ENCODE peak calls at places on chromosome 20, in eight cellular contexts. F is ovary, P is HCT116, G is lower lobe of right lung, L is endodermal cell, O is transverse colon, H is upper lobe of right lung, Z is colonic mucosa. B is an unnamed sample.

GRCh38 chr20:10651227-10651990 is 22.4 kb downstream of the JAG1 start:
- DNase-seq in F (no peak), P (no peak), G (no peak), L (no peak), O (no peak), H (no peak), Z (no peak), B (no peak)

GRCh38 chr20:10922941-10923340 is 249.1 kb upstream of the JAG1 start:
- DNase-seq in F (no peak), P (no peak), G (no peak), L (no peak), O (no peak), H (no peak), Z (no peak), B (no peak)

GRCh38 chr20:47438464-47439381 is 63.0 kb upstream of the NCOA3 start:
- DNase-seq in F (no peak), P (peak; percentile 33), G (no peak), L (no peak), O (peak; percentile 30), H (no peak), Z (no peak), B (no peak)

GRCh38 chr20:39042279-39043150 is 80.4 kb downstream of the DHX35 start:
- DNase-seq in F (no peak), P (no peak), G (no peak), L (no peak), O (no peak), H (no peak), Z (no peak), B (no peak)

GRCh38 chr20:38649275-38649891 is 47.8 kb downstream of the ARHGAP40 start:
- DNase-seq in F (no peak), P (no peak), G (no peak), L (peak; percentile 80), O (no peak), H (no peak), Z (no peak), B (no peak)

GRCh38 chr20:63858393-63859165 is 2.7 kb upstream of the ABHD16B start:
- DNase-seq in F (peak; percentile 70), P (no peak), G (no peak), L (peak; percentile 79), O (no peak), H (no peak), Z (peak; percentile 22), B (no peak)

GRCh38 chr20:42361402-42361801 is 743.2 kb upstream of the CHD6 start:
- DNase-seq in F (no peak), P (no peak), G (no peak), L (no peak), O (no peak), H (no peak), Z (no peak), B (no peak)

GRCh38 chr20:35652641-35653429 is 11.9 kb downstream of the CPNE1 start:
- DNase-seq in F (no peak), P (no peak), G (no peak), L (no peak), O (no peak), H (no peak), Z (no peak), B (no peak)

GRCh38 chr20:42406826-42407225 is 782.9 kb downstream of the PTPRT start:
- DNase-seq in F (no peak), P (no peak), G (no peak), L (no peak), O (no peak), H (no peak), Z (no peak), B (no peak)

GRCh38 chr20:45358282-45359068 is 4.5 kb upstream of the SYS1 start:
- DNase-seq in F (peak; percentile 93), P (no peak), G (peak; percentile 88), L (peak; percentile 45), O (peak; percentile 73), H (peak; percentile 88), Z (no peak), B (peak; percentile 88)

GRCh38 chr20:53611449-53611894 is 17.8 kb upstream of the ZNF217 start:
- DNase-seq in F (no peak), P (peak; percentile 78), G (no peak), L (peak; percentile 63), O (peak; percentile 37), H (no peak), Z (no peak), B (no peak)

GRCh38 chr20:53381568-53382262 is 211.9 kb downstream of the ZNF217 start:
- DNase-seq in F (no peak), P (no peak), G (no peak), L (no peak), O (no peak), H (no peak), Z (no peak), B (no peak)

GRCh38 chr20:48456361-48457184 is 371.2 kb downstream of the PREX1 start:
- DNase-seq in F (no peak), P (no peak), G (no peak), L (no peak), O (no peak), H (peak; percentile 23), Z (no peak), B (no peak)

GRCh38 chr20:15976047-15976731 is 597.1 kb downstream of the KIF16B start:
- DNase-seq in F (no peak), P (no peak), G (no peak), L (peak; percentile 86), O (no peak), H (no peak), Z (no peak), B (no peak)

GRCh38 chr20:60233006-60233405 is 274.8 kb downstream of the CDH26 start:
- DNase-seq in F (no peak), P (no peak), G (no peak), L (no peak), O (no peak), H (no peak), Z (no peak), B (no peak)

GRCh38 chr20:58239216-58239615 is 10.8 kb upstream of the ANKRD60 start:
- DNase-seq in F (no peak), P (no peak), G (no peak), L (no peak), O (no peak), H (no peak), Z (no peak), B (no peak)

GRCh38 chr20:5001174-5002076 is at the start of gene SLC23A2:
- DNase-seq in F (peak; percentile 41), P (no peak), G (peak; percentile 62), L (peak; percentile 79), O (peak; percentile 51), H (peak; percentile 79), Z (peak; percentile 34), B (peak; percentile 53)

GRCh38 chr20:17504326-17504897 is 26.8 kb downstream of the BFSP1 start:
- DNase-seq in F (no peak), P (no peak), G (no peak), L (peak; percentile 75), O (no peak), H (no peak), Z (peak; percentile 24), B (no peak)

GRCh38 chr20:23664954-23665353 is 23.9 kb downstream of the CST4 start:
- DNase-seq in F (no peak), P (no peak), G (no peak), L (peak; percentile 24), O (no peak), H (no peak), Z (no peak), B (no peak)

GRCh38 chr20:32333988-32334885 is 23.9 kb upstream of the ASXL1 start:
- DNase-seq in F (no peak), P (no peak), G (peak; percentile 87), L (no peak), O (peak; percentile 80), H (peak; percentile 92), Z (peak; percentile 70), B (no peak)

GRCh38 chr20:36929290-36929689 is 22.2 kb downstream of the SAMHD1 start:
- DNase-seq in F (no peak), P (no peak), G (no peak), L (peak; percentile 5), O (no peak), H (no peak), Z (no peak), B (no peak)

GRCh38 chr20:47665221-47665991 is 119.9 kb downstream of the SULF2 start:
- DNase-seq in F (no peak), P (no peak), G (no peak), L (no peak), O (no peak), H (peak; percentile 63), Z (no peak), B (no peak)

GRCh38 chr20:53718142-53718481 is 124.5 kb upstream of the ZNF217 start:
- DNase-seq in F (no peak), P (no peak), G (no peak), L (no peak), O (no peak), H (peak; percentile 17), Z (no peak), B (no peak)

GRCh38 chr20:2706688-2707352 is 14.2 kb downstream of the EBF4 start:
- DNase-seq in F (no peak), P (no peak), G (no peak), L (peak; percentile 42), O (no peak), H (no peak), Z (no peak), B (no peak)
- H3K4me1 ChIP-seq in F (no peaks in the 10 kb centered on the region), P (no peaks in the 10 kb centered on the region), G (no peaks in the 10 kb centered on the region), L (peaks cover 3% of the 10 kb centered on the region), O (no peaks in the 10 kb centered on the region), H (no peaks in the 10 kb centered on the region), Z (no peaks in the 10 kb centered on the region), B (no peaks in the 10 kb centered on the region)

GRCh38 chr20:25081065-25081729 is 744 bp downstream of the VSX1 start:
- DNase-seq in F (no peak), P (no peak), G (no peak), L (peak; percentile 93), O (no peak), H (no peak), Z (no peak), B (no peak)
- H3K4me3 ChIP-seq in F (no peak overlapping the region), P (no peak overlapping the region), G (no peak overlapping the region), L (peak overlapping the region; percentile 50), O (no peak overlapping the region), H (no peak overlapping the region), Z (no peak overlapping the region), B (no peak overlapping the region)

DNA sequence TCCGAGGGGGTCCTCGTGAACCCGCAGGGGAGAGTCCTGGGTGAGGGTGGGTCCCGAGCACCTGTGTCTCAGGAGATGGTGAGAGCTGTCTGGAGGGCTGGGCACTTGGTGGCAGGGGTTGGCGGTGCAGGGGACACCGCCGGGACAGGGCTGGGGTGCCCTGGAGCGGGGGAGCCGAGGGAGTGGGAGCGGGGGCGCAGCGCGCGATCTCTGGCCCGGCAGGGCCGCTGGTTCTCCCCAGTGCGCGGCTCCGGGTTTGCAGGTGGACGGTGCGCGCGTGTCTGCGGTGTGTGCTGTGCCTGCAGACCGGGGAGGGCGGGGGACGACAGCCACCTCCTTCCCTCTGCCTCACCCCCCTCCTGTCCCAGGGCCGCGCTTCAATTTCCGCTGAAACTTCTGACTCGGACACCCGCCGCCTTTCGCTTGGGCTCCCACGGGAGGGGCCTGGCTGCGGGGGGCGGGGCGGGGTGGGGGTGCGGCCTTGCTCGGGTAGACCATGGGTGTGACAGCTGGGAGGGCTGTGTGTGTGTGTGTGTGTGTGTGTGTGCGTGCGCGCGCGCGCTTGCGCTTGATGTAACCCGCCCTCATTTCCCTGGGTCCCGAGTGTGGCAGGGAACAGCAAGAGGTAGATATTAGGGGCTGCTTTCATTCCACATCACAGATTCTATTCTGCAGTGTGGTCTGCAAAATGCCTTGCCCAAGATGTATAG is 1.2 kb downstream of the TRIB3 start:
- DNase-seq in F (peak; percentile 42), P (peak; percentile 61), G (peak; percentile 87), L (peak; percentile 86), O (peak; percentile 87), H (peak; percentile 90), Z (peak; percentile 88), B (peak; percentile 82)
- H3K4me1 ChIP-seq in F (peaks cover 7% of the 10 kb centered on the region), P (peaks cover 30% of the 10 kb centered on the region), G (peaks cover 5% of the 10 kb centered on the region), L (no peaks in the 10 kb centered on the region), O (peaks cover 13% of the 10 kb centered on the region), H (no peaks in the 10 kb centered on the region), Z (peaks cover 3% of the 10 kb centered on the region), B (no peaks in the 10 kb centered on the region)

GRCh38 chr20:62740286-62741141 is 31.9 kb downstream of the NTSR1 start:
- DNase-seq in F (no peak), P (peak; percentile 97), G (peak; percentile 48), L (no peak), O (peak; percentile 47), H (peak; percentile 63), Z (no peak), B (peak; percentile 50)
- H3K4me3 ChIP-seq in F (no peak overlapping the region), P (peak overlapping the region; percentile 26), G (peak overlapping the region; percentile 23), L (no peak overlapping the region), O (no peak overlapping the region), H (no peak overlapping the region), Z (no peak overlapping the region), B (no peak overlapping the region)

B was measured in aorta.